ENCODE peak calls at places on chromosomes 1 and 21, in ten cellular contexts. O, F, I, U, Y, A, N, H, B and S are unnamed samples.

GRCh38 chr1:91857557-91858239 is 28.3 kb downstream of the TGFBR3 start:
- DNase-seq in O (no peak), B (no peak), Y (no peak), I (no peak), U (no peak), F (no peak), A (no peak), H (no peak), N (no peak), S (no peak)

GRCh38 chr1:109186704-109187071 is 27.0 kb upstream of the SARS1 start:
- DNase-seq in F (no peak), A (peak), O (no peak), B (peak), Y (no peak), H (no peak), I (no peak), N (no peak), U (no peak), S (no peak)

GRCh38 chr1:60970081-60970509 is 112.3 kb upstream of the NFIA start:
- DNase-seq in I (no peak), N (no peak), Y (no peak), A (no peak), U (peak), O (no peak), F (peak), B (peak), H (no peak), S (no peak)

GRCh38 chr1:39132505-39133339 is 71.8 kb upstream of the MACF1 start:
- DNase-seq in I (no peak), A (peak), H (no peak), U (peak), O (no peak), F (peak), N (no peak), Y (peak), B (peak), S (peak)

GRCh38 chr1:174652496-174653280 is 204.9 kb downstream of the GPR52 start:
- DNase-seq in N (no peak), F (no peak), Y (no peak), O (no peak), H (no peak), B (no peak), U (no peak), A (no peak), I (no peak), S (no peak)

GRCh38 chr21:14550200-14550599 is 4.1 kb upstream of the SAMSN1 start:
- DNase-seq in I (no peak), A (no peak), B (no peak), O (no peak), N (no peak), U (no peak), F (no peak), H (no peak), Y (no peak), S (no peak)

GRCh38 chr21:44858791-44859190 is 14.7 kb downstream of the PTTG1IP start:
- DNase-seq in O (no peak), U (no peak), Y (no peak), I (no peak), B (no peak), N (no peak), H (no peak), F (no peak), A (no peak), S (no peak)

GRCh38 chr1:206728588-206728987 is 42.0 kb upstream of the IL19 start:
- DNase-seq in F (no peak), A (no peak), Y (no peak), I (no peak), O (no peak), U (no peak), N (no peak), H (no peak), B (no peak), S (no peak)

GRCh38 chr1:151867785-151868403 is 14.4 kb upstream of the THEM5 start:
- DNase-seq in F (peak), Y (no peak), N (no peak), B (peak), A (no peak), O (no peak), I (no peak), H (peak), U (peak), S (no peak)

GRCh38 chr1:50859657-50860056 is 100.4 kb downstream of the FAF1 start:
- DNase-seq in A (no peak), Y (no peak), H (no peak), B (no peak), I (no peak), N (no peak), F (no peak), U (no peak), O (no peak), S (no peak)

GRCh38 chr1:41446851-41447610 is 37.5 kb downstream of the EDN2 start:
- DNase-seq in Y (no peak), B (no peak), O (no peak), N (no peak), F (no peak), U (no peak), H (no peak), A (no peak), I (no peak), S (no peak)

GRCh38 chr1:56551691-56552090 is 27.7 kb downstream of the PLPP3 start:
- DNase-seq in B (no peak), H (no peak), N (no peak), I (peak), F (no peak), O (no peak), Y (no peak), U (no peak), A (peak), S (peak)

GRCh38 chr1:74584185-74584584 is 71.8 kb upstream of the LRRC53 start:
- DNase-seq in B (peak), Y (no peak), N (no peak), H (no peak), I (no peak), A (no peak), U (no peak), F (peak), O (no peak), S (no peak)

GRCh38 chr1:96901783-96902363 is 180.3 kb downstream of the PTBP2 start:
- DNase-seq in H (no peak), F (no peak), U (no peak), Y (no peak), B (no peak), I (no peak), N (no peak), A (no peak), O (no peak), S (no peak)

GRCh38 chr1:54811739-54812655 is 10.9 kb upstream of the TTC22 start:
- DNase-seq in B (no peak), O (no peak), F (no peak), Y (no peak), N (no peak), U (no peak), I (no peak), A (no peak), H (no peak), S (no peak)

GRCh38 chr1:53548031-53548491 is 88.9 kb downstream of the DMRTB1 start:
- DNase-seq in Y (no peak), O (no peak), U (no peak), B (no peak), H (no peak), F (no peak), N (no peak), A (no peak), I (no peak), S (no peak)

GRCh38 chr1:3419415-3420204 is 34.9 kb upstream of the ARHGEF16 start:
- DNase-seq in B (no peak), I (no peak), N (no peak), U (peak), Y (no peak), O (no peak), H (no peak), F (no peak), A (no peak), S (no peak)

GRCh38 chr1:207088161-207088560 is 499 bp upstream of the C4BPB start:
- DNase-seq in U (no peak), F (peak), O (no peak), N (no peak), A (no peak), Y (no peak), H (no peak), I (no peak), B (no peak), S (no peak)

GRCh38 chr1:213939888-213940287 is 47.9 kb upstream of the PROX1 start:
- DNase-seq in H (no peak), O (no peak), F (no peak), B (no peak), Y (no peak), U (no peak), I (no peak), N (no peak), A (no peak), S (no peak)

GRCh38 chr1:44508397-44508745 is 103.3 kb downstream of the RNF220 start:
- DNase-seq in O (no peak), Y (no peak), A (no peak), N (no peak), H (no peak), I (no peak), B (no peak), F (no peak), U (no peak), S (no peak)

GRCh38 chr1:232477728-232478127 is 152.2 kb downstream of the SIPA1L2 start:
- DNase-seq in F (peak), I (no peak), Y (no peak), O (no peak), H (no peak), A (no peak), N (no peak), B (peak), U (peak), S (no peak)

GRCh38 chr1:50368179-50369007 is 54.9 kb downstream of the DMRTA2 start:
- DNase-seq in U (peak), O (peak), B (peak), N (no peak), H (peak), Y (peak), F (peak), A (peak), I (no peak), S (peak)

GRCh38 chr21:21003701-21004100 is 5.5 kb downstream of the NCAM2 start:
- DNase-seq in H (no peak), F (peak), N (no peak), A (no peak), U (peak), O (no peak), B (peak), I (no peak), Y (peak), S (no peak)

GRCh38 chr21:46202592-46203202 is 18.4 kb upstream of the SPATC1L start:
- DNase-seq in B (no peak), A (no peak), H (no peak), U (no peak), F (no peak), Y (no peak), N (no peak), O (no peak), I (no peak), S (no peak)